ENCODE peak calls at places on chromosome 20, in five cellular contexts. J is AG09309; C is GM20000; R is CD8-positive, alpha-beta T cell; H is cardiac fibroblast. K is an unnamed sample.

GRCh38 chr20:48667889-48668413 is 159.8 kb downstream of the PREX1 start:
- DNase-seq in R (no peak), C (no peak), J (no peak), H (peak; percentile 34), K (no peak)

GRCh38 chr20:44495802-44496481 is 20.3 kb downstream of the TTPAL start:
- DNase-seq in R (no peak), H (peak; percentile 99), C (no peak), J (peak; percentile 99), K (peak; percentile 22)

GRCh38 chr20:1357921-1358671 is 29.2 kb upstream of the SDCBP2 start:
- DNase-seq in C (no peak), J (no peak), H (peak; percentile 43), R (no peak), K (no peak)

GRCh38 chr20:21393142-21393541 is 4.2 kb downstream of the NKX2-4 start:
- DNase-seq in H (no peak), J (no peak), C (no peak), R (no peak), K (no peak)

GRCh38 chr20:6882911-6883310 is 115.4 kb downstream of the BMP2 start:
- DNase-seq in J (peak; percentile 90), R (no peak), H (no peak), C (no peak), K (no peak)

GRCh38 chr20:44343162-44343675 is 6.4 kb downstream of the R3HDML start:
- DNase-seq in C (no peak), R (no peak), J (no peak), H (no peak), K (no peak)

GRCh38 chr20:1906361-1907051 is 11.3 kb downstream of the SIRPA start:
- DNase-seq in H (no peak), R (no peak), C (peak; percentile 31), J (no peak), K (peak; percentile 50)

GRCh38 chr20:6583134-6583738 is 184.2 kb upstream of the BMP2 start:
- DNase-seq in R (no peak), C (peak; percentile 42), J (no peak), H (peak; percentile 78), K (peak; percentile 20)

GRCh38 chr20:40279390-40279789 is 409.6 kb downstream of the MAFB start:
- DNase-seq in J (peak; percentile 63), R (no peak), C (no peak), H (peak; percentile 61), K (no peak)

GRCh38 chr20:43916875-43917371 is 2.3 kb downstream of the TOX2 start:
- DNase-seq in J (no peak), R (no peak), H (peak; percentile 27), C (peak; percentile 53), K (peak; percentile 51)

GRCh38 chr20:5770987-5771318 is 20.8 kb downstream of the SHLD1 start:
- DNase-seq in J (no peak), R (no peak), H (no peak), C (no peak), K (no peak)

GRCh38 chr20:6381887-6382286 is 259.1 kb upstream of the FERMT1 start:
- DNase-seq in H (peak; percentile 55), C (no peak), J (no peak), R (no peak), K (no peak)

GRCh38 chr20:33859157-33859695 is 48.1 kb downstream of the CHMP4B start:
- DNase-seq in C (no peak), J (no peak), R (peak; percentile 21), H (peak; percentile 23), K (no peak)

GRCh38 chr20:35271073-35271882 is 6.6 kb downstream of the MMP24OS start:
- DNase-seq in C (no peak), H (no peak), J (no peak), R (no peak), K (no peak)

GRCh38 chr20:62141397-62142251 is 1.6 kb downstream of the PSMA7 start:
- DNase-seq in J (peak; percentile 18), R (no peak), C (no peak), H (peak; percentile 60), K (no peak)

GRCh38 chr20:40493071-40493470 is 196.0 kb downstream of the MAFB start:
- DNase-seq in C (no peak), H (peak; percentile 71), J (peak; percentile 33), R (no peak), K (no peak)

GRCh38 chr20:36062799-36063198 is 91.7 kb upstream of the EPB41L1 start:
- DNase-seq in R (no peak), H (peak; percentile 66), J (no peak), C (no peak), K (no peak)

GRCh38 chr20:35055445-35056276 is 36.9 kb downstream of the TRPC4AP start:
- DNase-seq in H (peak; percentile 70), C (peak; percentile 38), R (no peak), J (peak; percentile 14), K (no peak)

GRCh38 chr20:33669224-33669623 is 2.5 kb downstream of the ACTL10 start:
- DNase-seq in H (no peak), J (no peak), R (no peak), C (no peak), K (no peak)

GRCh38 chr20:7195704-7196103 is 428.2 kb downstream of the BMP2 start:
- DNase-seq in R (no peak), H (peak; percentile 95), C (no peak), J (peak; percentile 67), K (no peak)

GRCh38 chr20:5078399-5078958 is 41.3 kb downstream of the PCNA start:
- DNase-seq in J (no peak), H (peak; percentile 40), C (peak; percentile 84), R (peak; percentile 69), K (peak; percentile 84)

GRCh38 chr20:41038878-41039404 is 10.3 kb downstream of the TOP1 start:
- DNase-seq in R (no peak), H (no peak), C (peak; percentile 28), J (no peak), K (no peak)

GRCh38 chr20:20657092-20657491 is 55.4 kb downstream of the RALGAPA2 start:
- DNase-seq in J (no peak), R (no peak), C (no peak), H (no peak), K (no peak)

GRCh38 chr20:33650753-33651561 is 11.2 kb upstream of the C20orf144 start:
- DNase-seq in R (no peak), H (no peak), C (no peak), J (no peak), K (no peak)

GRCh38 chr20:46122071-46122470 is 4.0 kb downstream of the CD40 start:
- DNase-seq in R (no peak), C (no peak), H (peak; percentile 61), J (no peak), K (no peak)

GRCh38 chr20:10536531-10536930 is 101.4 kb downstream of the SLX4IP start:
- DNase-seq in C (no peak), J (no peak), H (peak; percentile 39), R (no peak), K (no peak)

GRCh38 chr20:5172903-5173463 is 46.2 kb downstream of the CDS2 start:
- DNase-seq in H (no peak), C (no peak), J (no peak), R (no peak), K (no peak)

DNA sequence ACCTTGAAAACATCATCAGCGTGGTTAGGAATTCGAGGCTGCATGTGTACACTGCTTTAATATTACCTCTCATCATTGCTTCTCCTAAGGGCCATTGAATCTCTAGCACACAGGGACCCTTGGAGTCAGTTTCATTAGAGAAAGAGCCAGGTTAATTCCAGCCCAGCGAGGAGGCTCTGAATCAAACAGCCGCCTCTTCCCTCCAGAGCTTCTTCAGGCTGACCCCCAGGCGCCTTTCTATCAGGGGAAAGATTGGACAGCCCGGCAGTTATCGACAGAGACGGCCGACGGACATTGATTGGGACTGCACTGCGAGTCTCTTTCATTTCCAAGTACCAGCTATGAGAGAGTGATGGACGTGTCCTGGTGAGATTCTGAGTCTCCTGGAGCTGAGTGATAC is 159.2 kb downstream of the ANKRD60 start:
- DNase-seq in H (no peak), C (no peak), R (no peak), J (no peak), K (no peak)
- TF ChIP-seq CTCF in H (no peak), C (no peak), R (no peak), J (no peak), K (no peak)

GRCh38 chr20:19070036-19070435 is 142.4 kb upstream of the SLC24A3 start:
- DNase-seq in R (no peak), H (no peak), J (no peak), C (no peak), K (no peak)
- TF ChIP-seq CTCF in R (no peak), H (no peak), J (no peak), C (no peak), K (no peak)

GRCh38 chr20:9169409-9169808 is 100.5 kb downstream of the PLCB4 start:
- DNase-seq in R (no peak), J (no peak), H (no peak), C (no peak), K (no peak)

GRCh38 chr20:9177278-9177677 is 108.4 kb downstream of the PLCB4 start:
- DNase-seq in H (no peak), R (no peak), C (no peak), J (no peak), K (no peak)

GRCh38 chr20:9172908-9173307 is 104.0 kb downstream of the PLCB4 start:
- DNase-seq in H (peak; percentile 17), J (no peak), C (no peak), R (no peak), K (no peak)
- TF ChIP-seq CTCF in H (peak; percentile 18), J (peak; percentile 20), C (no peak), R (no peak), K (no peak)

DNA sequence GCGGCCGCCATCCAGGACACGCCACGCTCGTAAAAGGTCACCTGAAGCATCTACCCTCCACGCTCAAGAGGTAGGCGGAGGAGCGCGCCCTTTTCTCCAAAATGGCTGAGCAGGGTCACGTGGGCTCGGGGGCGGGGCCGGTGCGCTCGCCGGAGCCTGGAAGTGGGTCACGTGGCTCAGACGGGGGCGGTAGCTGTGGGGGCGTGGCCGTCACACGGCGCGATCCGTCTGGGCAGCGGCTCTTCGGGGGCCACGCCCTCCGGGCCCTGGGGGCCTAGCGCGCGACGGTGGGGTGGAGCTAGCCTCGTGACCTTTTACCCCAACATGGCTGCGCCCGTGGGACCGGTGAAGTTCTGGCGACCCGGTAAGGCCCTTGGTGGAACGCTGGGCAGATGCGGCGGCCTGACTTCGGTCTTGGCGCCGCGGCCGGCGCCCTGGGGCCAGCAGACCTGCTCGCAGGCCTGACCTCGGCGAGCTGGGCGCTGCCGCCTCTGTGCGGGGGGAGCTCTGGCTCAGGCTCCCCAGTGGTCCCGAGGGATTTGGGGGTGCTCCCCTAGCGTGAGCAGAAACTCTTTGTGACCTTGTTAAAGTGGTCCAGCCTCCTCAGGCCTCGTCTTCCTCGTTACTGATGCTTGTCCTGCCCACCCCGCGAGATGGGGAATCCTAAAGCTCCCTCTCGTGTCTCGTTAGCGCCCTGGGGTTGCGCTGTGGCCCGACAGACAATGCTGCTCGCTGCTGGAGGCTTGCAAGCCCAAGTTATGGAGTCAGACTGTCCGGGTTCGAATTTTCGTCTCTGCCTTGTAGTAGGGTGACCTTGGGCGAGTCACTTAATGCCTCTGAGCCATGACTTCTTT is at the start of gene DHX35:
- DNase-seq in J (peak; percentile 74), H (peak; percentile 97), C (peak; percentile 99), R (peak; percentile 98), K (peak; percentile 99)
- TF ChIP-seq CTCF in J (peak; percentile 42), H (peak; percentile 41), C (peak; percentile 34), R (no peak), K (peak; percentile 34)